ENCODE peak calls at places on chromosomes 11 and 22, in five cellular contexts. X, A, H, Q and U are unnamed samples.
A peak's percentile ranks its signal among the peaks of the same experiment; 100 is the strongest.

GRCh38 chr11:74169736-74170458 is 905 bp downstream of the C2CD3 start:
- DNase-seq in X (no peak), A (no peak), H (no peak), Q (no peak), U (peak; percentile 24)

GRCh38 chr11:116931206-116931953 is 94.0 kb upstream of the APOA1 start:
- DNase-seq in X (no peak), A (peak; percentile 42), H (no peak), Q (no peak), U (peak; percentile 50)

GRCh38 chr11:94968334-94968958 is 4.9 kb downstream of the CWC15 start:
- DNase-seq in X (no peak), A (no peak), H (no peak), Q (no peak), U (peak; percentile 20)

GRCh38 chr11:134266841-134267251 is 9.3 kb upstream of the GLB1L3 start:
- DNase-seq in X (no peak), A (no peak), H (no peak), Q (no peak), U (no peak)

GRCh38 chr22:49398646-49399045 is 429.0 kb downstream of the BRD1 start:
- DNase-seq in X (no peak), A (no peak), H (no peak), Q (no peak), U (no peak)

GRCh38 chr11:16820324-16821092 is 82.1 kb downstream of the C11orf58 start:
- DNase-seq in X (peak; percentile 63), A (peak; percentile 79), H (peak; percentile 86), Q (peak; percentile 77), U (peak; percentile 83)

GRCh38 chr11:44229003-44229570 is 80.9 kb downstream of the ALX4 start:
- DNase-seq in X (no peak), A (no peak), H (no peak), Q (no peak), U (no peak)

GRCh38 chr11:72321381-72321996 is 77.5 kb upstream of the PHOX2A start:
- DNase-seq in X (no peak), A (no peak), H (no peak), Q (no peak), U (peak; percentile 89)

GRCh38 chr11:19853016-19853415 is 140.4 kb downstream of the NAV2 start:
- DNase-seq in X (no peak), A (no peak), H (no peak), Q (no peak), U (no peak)

GRCh38 chr11:104968856-104969776 is 742 bp upstream of the CASP4 start:
- DNase-seq in X (peak; percentile 21), A (peak; percentile 29), H (peak; percentile 58), Q (peak; percentile 26), U (no peak)

GRCh38 chr11:3123316-3123715 is 41.8 kb downstream of the OSBPL5 start:
- DNase-seq in X (peak; percentile 81), A (peak; percentile 62), H (peak; percentile 37), Q (peak; percentile 19), U (no peak)

GRCh38 chr11:3120071-3120792 is 44.9 kb downstream of the OSBPL5 start:
- DNase-seq in X (peak; percentile 18), A (peak; percentile 8), H (no peak), Q (peak; percentile 16), U (no peak)

GRCh38 chr11:3122775-3123201 is 42.3 kb downstream of the OSBPL5 start:
- DNase-seq in X (peak; percentile 20), A (no peak), H (peak; percentile 2), Q (peak; percentile 12), U (no peak)

GRCh38 chr11:3121931-3122774 is 43.0 kb downstream of the OSBPL5 start:
- DNase-seq in X (peak; percentile 26), A (peak; percentile 8), H (peak; percentile 3), Q (peak; percentile 17), U (no peak)

DNA sequence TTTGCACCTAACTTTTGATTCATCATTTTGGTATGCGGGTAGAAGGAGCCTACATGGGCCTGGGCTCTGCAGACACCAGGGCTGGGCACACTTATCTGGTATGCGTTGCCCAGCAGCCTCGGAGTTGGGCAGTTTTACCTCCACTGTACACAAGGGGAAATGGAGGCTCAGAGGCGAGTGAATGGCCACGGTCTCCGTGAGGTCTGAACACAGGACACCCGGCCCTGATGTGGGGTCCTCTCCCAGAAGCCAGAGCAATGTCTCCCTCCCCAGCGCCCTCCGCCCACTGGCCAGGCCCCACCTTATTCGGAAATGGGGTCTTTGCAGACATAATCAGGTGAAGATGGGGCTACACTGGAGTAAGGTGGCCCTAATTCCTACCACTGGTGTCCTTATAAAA is 43.7 kb downstream of the OSBPL5 start:
- DNase-seq in X (no peak), A (no peak), H (no peak), Q (peak; percentile 6), U (no peak)
- TF ChIP-seq POLR2A in X (no peak), A (no peak), H (no peak), Q (no peak), U (no peak)

DNA sequence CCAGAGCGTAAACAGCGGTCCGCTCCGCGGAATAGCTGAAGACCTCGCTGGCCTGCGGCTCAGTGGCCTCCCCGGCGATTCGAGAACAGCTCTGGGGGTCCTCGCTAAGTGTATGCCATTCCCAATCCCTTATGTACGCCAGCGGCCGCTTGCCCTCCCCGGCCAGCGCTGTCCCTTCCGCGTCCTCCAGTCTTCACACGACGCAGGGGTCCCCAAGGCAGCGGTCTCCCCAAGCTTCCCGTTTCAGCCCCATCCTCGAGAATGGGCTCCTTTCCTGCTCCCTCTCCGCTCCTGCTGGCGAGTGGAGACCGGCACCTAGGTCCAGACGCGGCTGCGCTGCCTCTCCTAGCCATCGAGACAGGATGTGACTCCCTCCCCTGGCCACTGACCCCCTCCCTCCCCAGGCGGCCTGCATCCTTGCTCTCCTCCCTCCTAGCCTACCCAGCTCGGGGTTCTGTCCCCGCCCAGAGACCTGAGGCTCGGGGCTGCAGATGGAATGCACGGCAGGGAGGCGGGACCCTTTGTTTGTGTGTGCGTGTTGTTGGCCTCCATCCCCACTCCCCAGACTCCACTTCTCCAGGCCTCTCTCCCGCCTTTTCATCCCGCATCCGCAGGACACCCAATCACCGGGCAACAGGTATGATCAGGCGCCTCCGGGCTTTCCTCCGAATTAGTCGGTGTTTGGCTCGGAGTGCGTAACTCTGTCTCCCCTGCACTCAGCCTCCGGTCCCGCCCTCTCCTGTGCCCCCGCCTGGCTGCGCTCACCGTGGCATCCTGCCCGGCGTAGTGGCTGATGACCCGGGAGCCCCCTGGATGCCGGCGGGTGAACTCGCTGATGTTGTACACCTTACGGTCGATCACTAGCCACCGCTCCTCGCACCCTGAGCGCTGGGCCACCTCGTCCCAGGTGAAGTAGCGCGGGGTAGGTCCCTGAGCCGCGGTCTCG is 740 bp downstream of the FADS1 start:
- DNase-seq in X (peak; percentile 76), A (peak; percentile 82), H (peak; percentile 54), Q (peak; percentile 79), U (peak; percentile 79)
- TF ChIP-seq POLR2A in X (no peak), A (no peak), H (no peak), Q (no peak), U (no peak)

GRCh38 chr11:65424200-65425104 is 1.9 kb downstream of the NEAT1 start:
- DNase-seq in X (peak; percentile 51), A (no peak), H (peak; percentile 65), Q (peak; percentile 63), U (peak; percentile 72)

GRCh38 chr11:65425105-65425970 is 2.7 kb downstream of the NEAT1 start:
- DNase-seq in X (peak; percentile 21), A (no peak), H (peak; percentile 58), Q (peak; percentile 39), U (peak; percentile 90)

GRCh38 chr11:65426839-65427690 is 4.5 kb downstream of the NEAT1 start:
- DNase-seq in X (no peak), A (no peak), H (peak; percentile 84), Q (peak; percentile 68), U (peak; percentile 78)

GRCh38 chr11:65427691-65428577 is 5.3 kb downstream of the NEAT1 start:
- DNase-seq in X (peak; percentile 30), A (no peak), H (peak; percentile 76), Q (peak; percentile 54), U (peak; percentile 76)

GRCh38 chr11:65425971-65426838 is 3.6 kb downstream of the NEAT1 start:
- DNase-seq in X (no peak), A (no peak), H (peak; percentile 60), Q (peak; percentile 17), U (peak; percentile 92)
- TF ChIP-seq POLR2A in X (no peak), A (no peak), H (no peak), Q (peak; percentile 72), U (no peak)

DNA sequence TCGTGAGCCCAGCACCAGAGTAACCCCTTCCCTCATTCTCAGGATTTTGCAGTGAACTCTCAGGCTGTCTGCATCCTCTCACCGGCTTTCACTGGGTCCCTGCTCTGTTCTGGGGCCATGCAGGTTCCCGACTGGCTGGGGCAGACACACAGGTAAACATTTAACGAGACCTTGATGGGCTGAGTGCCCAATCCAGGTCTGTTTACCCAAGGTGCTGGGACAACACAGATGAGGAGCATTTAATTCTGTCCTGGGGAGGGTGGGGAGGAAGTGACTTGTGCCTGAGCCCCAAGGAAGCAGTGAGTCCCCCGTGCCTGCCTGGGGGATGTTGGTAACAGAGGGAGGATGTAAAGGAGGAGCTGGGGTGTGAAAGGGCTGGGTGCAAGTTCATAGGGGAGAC is 4.4 kb downstream of the BIK start:
- DNase-seq in X (no peak), A (no peak), H (peak; percentile 89), Q (no peak), U (no peak)
- TF ChIP-seq POLR2A in X (no peak), A (no peak), H (no peak), Q (no peak), U (no peak)

DNA sequence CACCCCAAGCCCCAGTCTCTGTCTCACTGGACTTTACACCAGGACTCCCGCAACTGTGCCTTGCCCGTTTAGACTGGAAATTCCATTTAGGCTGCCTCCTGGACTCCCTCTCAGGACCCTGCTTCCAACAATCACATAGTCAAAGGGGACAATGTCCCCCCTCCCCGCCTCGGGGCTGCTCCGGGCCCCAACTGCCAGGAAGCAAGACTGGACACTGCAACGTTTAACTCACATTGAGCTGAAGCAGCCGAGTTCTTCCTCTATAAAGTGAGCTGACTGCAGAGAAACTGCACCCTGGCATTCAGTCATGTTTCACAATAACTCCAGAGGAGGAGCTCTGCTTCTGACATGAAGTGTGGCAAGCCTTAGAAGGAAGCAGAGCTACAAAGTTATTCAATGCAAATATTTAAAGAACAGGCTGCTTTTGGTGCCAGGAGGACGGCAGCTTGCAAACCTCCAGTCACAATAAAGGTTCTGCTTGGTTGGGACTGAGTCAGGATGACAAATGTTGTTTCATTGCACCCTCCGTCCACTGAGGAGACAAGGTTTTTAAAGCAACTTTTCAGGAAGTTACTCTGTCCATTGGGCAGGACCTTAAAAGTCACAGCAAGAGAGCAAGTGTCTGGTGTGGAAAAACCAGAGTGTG is 19.9 kb downstream of the PACSIN2 start:
- DNase-seq in X (peak; percentile 46), A (peak; percentile 40), H (peak; percentile 85), Q (no peak), U (no peak)
- TF ChIP-seq POLR2A in X (peak; percentile 17), A (no peak), H (peak; percentile 91), Q (peak; percentile 80), U (no peak)